ENCODE peak calls at places on chromosomes 6 and 20, in five cellular contexts. One of them, this sample, is unnamed. For H3K4me1, the result is how much of the 10 kb centered on the place peaks cover.

GRCh38 chr6:169701953-169702639 is at the start of the genes C6orf120 and WDR27:
- DNase-seq in H9: peak
- DNase-seq in PC-9: peak
- DNase-seq in colonic mucosa: peak
- DNase-seq in HCT116: peak
- DNase-seq in this sample: peak

GRCh38 chr6:154341326-154341725 is 15.3 kb downstream of the IPCEF1 start:
- DNase-seq in H9: no peak
- DNase-seq in PC-9: no peak
- DNase-seq in colonic mucosa: no peak
- DNase-seq in HCT116: no peak
- DNase-seq in this sample: no peak

GRCh38 chr6:106063448-106063850 is 22.7 kb upstream of the PRDM1 start:
- DNase-seq in H9: no peak
- DNase-seq in PC-9: no peak
- DNase-seq in colonic mucosa: no peak
- DNase-seq in HCT116: no peak
- DNase-seq in this sample: no peak

GRCh38 chr6:45757443-45758121 is 258.1 kb downstream of the CLIC5 start:
- DNase-seq in H9: no peak
- DNase-seq in PC-9: no peak
- DNase-seq in colonic mucosa: no peak
- DNase-seq in HCT116: no peak
- DNase-seq in this sample: no peak

GRCh38 chr6:36442671-36443497 is at the start of the genes KCTD20 and PXT1:
- DNase-seq in H9: peak
- DNase-seq in PC-9: peak
- DNase-seq in colonic mucosa: peak
- DNase-seq in HCT116: peak
- DNase-seq in this sample: peak

GRCh38 chr6:39865011-39865888 is 69.0 kb downstream of the MOCS1 start:
- DNase-seq in H9: peak
- DNase-seq in PC-9: peak
- DNase-seq in colonic mucosa: peak
- DNase-seq in HCT116: peak
- DNase-seq in this sample: peak

GRCh38 chr6:15534970-15535369 is 127.9 kb downstream of the DTNBP1 start:
- DNase-seq in H9: no peak
- DNase-seq in PC-9: no peak
- DNase-seq in colonic mucosa: no peak
- DNase-seq in HCT116: no peak
- DNase-seq in this sample: no peak

GRCh38 chr20:6768228-6769185 is 1.0 kb downstream of the BMP2 start:
- DNase-seq in H9: peak
- DNase-seq in PC-9: no peak
- DNase-seq in colonic mucosa: peak
- DNase-seq in HCT116: no peak
- DNase-seq in this sample: peak

DNA sequence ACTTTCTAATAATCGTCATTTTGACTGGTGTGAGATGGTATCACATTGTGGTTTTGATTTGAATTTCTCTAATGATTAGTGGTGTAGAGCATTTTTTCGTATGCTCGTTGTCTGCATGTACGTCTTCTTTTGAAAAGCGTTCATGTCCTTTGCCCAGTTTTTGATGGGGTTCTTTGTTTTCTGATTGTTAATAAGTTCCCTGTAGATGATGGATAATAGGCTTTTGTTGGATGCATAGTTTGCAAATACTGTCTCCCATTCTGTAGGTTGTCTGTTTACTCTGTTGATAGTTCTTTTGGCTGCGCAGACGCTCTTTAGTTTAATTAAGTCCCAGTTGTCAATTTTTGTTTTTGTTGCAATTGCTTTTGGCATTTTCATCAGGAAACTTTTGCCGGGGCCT is 32.3 kb upstream of the XRN2 start:
- DNase-seq in H9: no peak
- DNase-seq in PC-9: no peak
- DNase-seq in colonic mucosa: no peak
- DNase-seq in HCT116: no peak
- DNase-seq in this sample: no peak
- H3K4me1 ChIP-seq in H9: under half
- H3K4me1 ChIP-seq in PC-9: under half
- H3K4me1 ChIP-seq in colonic mucosa: under half
- H3K4me1 ChIP-seq in HCT116: under half
- H3K4me1 ChIP-seq in this sample: under half

GRCh38 chr6:166341464-166341863 is 881 bp downstream of the SFT2D1 start:
- DNase-seq in H9: no peak
- DNase-seq in PC-9: no peak
- DNase-seq in colonic mucosa: no peak
- DNase-seq in HCT116: no peak
- DNase-seq in this sample: no peak

GRCh38 chr6:166342293-166343156 is at the start of gene SFT2D1:
- DNase-seq in H9: peak
- DNase-seq in PC-9: peak
- DNase-seq in colonic mucosa: peak
- DNase-seq in HCT116: peak
- DNase-seq in this sample: peak

GRCh38 chr6:166344240-166344639 is 1.9 kb upstream of the SFT2D1 start:
- DNase-seq in H9: no peak
- DNase-seq in PC-9: no peak
- DNase-seq in colonic mucosa: no peak
- DNase-seq in HCT116: no peak
- DNase-seq in this sample: no peak

GRCh38 chr6:166341915-166342292 is 441 bp downstream of the SFT2D1 start:
- DNase-seq in H9: no peak
- DNase-seq in PC-9: no peak
- DNase-seq in colonic mucosa: no peak
- DNase-seq in HCT116: no peak
- DNase-seq in this sample: no peak

GRCh38 chr6:166343157-166343502 is 785 bp upstream of the SFT2D1 start:
- DNase-seq in H9: no peak
- DNase-seq in PC-9: no peak
- DNase-seq in colonic mucosa: no peak
- DNase-seq in HCT116: no peak
- DNase-seq in this sample: no peak
- H3K4me1 ChIP-seq in H9: under half
- H3K4me1 ChIP-seq in PC-9: under half
- H3K4me1 ChIP-seq in colonic mucosa: under half
- H3K4me1 ChIP-seq in HCT116: under half
- H3K4me1 ChIP-seq in this sample: under half

DNA sequence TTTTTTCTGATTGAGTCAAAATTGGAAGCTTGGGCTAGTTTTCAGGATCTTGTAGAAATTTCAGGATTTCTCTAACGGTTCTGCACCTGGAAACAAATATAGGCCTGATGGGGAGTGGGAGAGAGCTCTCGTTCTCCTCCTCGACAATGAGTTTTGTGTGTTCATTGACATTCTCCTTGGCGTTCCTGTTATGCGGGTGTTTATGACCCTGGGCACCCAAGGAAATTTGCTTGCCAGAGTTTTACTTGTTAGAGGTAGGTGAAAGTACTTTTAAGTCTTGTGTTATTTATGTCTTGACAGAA is 2.2 kb downstream of the ASXL1 start:
- DNase-seq in H9: no peak
- DNase-seq in PC-9: no peak
- DNase-seq in colonic mucosa: no peak
- DNase-seq in HCT116: no peak
- DNase-seq in this sample: no peak
- H3K4me1 ChIP-seq in H9: under half
- H3K4me1 ChIP-seq in PC-9: under half
- H3K4me1 ChIP-seq in colonic mucosa: under half
- H3K4me1 ChIP-seq in HCT116: under half
- H3K4me1 ChIP-seq in this sample: under half

DNA sequence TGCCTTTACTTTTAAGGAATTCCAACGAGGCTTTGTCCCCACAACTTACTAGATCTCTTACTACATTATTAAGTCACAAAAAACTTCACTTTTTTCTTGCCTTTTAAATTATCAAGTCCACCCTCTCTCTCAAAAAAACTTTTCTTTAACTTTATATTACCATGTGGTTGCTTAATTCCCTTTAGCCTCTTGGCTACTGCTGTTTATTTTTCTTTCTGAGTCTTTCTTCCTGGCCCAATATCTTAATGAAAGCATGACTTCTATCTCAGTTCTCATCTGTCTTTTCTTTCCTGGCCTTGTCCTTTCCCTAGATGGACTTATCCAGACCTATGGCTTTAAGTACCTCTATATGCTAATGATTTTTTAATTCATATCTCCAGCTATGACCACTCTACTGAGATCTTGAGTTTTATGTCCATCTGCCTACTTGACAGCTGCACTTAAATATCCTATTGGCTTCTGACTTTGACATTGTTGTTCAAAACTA is 710.5 kb downstream of the RFPL4B start:
- DNase-seq in H9: no peak
- DNase-seq in PC-9: no peak
- DNase-seq in colonic mucosa: no peak
- DNase-seq in HCT116: no peak
- DNase-seq in this sample: no peak
- H3K4me1 ChIP-seq in H9: under half
- H3K4me1 ChIP-seq in PC-9: under half
- H3K4me1 ChIP-seq in colonic mucosa: under half
- H3K4me1 ChIP-seq in HCT116: under half
- H3K4me1 ChIP-seq in this sample: under half